ENCODE peak calls at places on chromosomes 7 and 10, in seven cellular contexts. Y, S, H, C, W, D and U are unnamed samples.

GRCh38 chr7:30914611-30915601 is 3.3 kb downstream of the AQP1 start:
- DNase-seq in Y (peak), S (peak), H (no peak), C (no peak), W (no peak), D (no peak), U (peak)

GRCh38 chr7:100398239-100398638 is 25.0 kb downstream of the PILRA start:
- DNase-seq in Y (no peak), S (no peak), H (no peak), C (no peak), W (no peak), D (no peak), U (no peak)

GRCh38 chr10:124935946-124936345 is 6.0 kb upstream of the ZRANB1 start:
- DNase-seq in Y (peak), S (no peak), H (no peak), C (no peak), W (no peak), D (no peak), U (no peak)

GRCh38 chr7:69364814-69365587 is 233.3 kb upstream of the AUTS2 start:
- DNase-seq in Y (no peak), S (no peak), H (no peak), C (no peak), W (no peak), D (no peak), U (no peak)

GRCh38 chr7:44460325-44460724 is 30.1 kb downstream of the NUDCD3 start:
- DNase-seq in Y (no peak), S (no peak), H (no peak), C (no peak), W (peak), D (no peak), U (no peak)

GRCh38 chr7:106064329-106064728 is 47.8 kb downstream of the SYPL1 start:
- DNase-seq in Y (no peak), S (no peak), H (no peak), C (no peak), W (no peak), D (no peak), U (no peak)

GRCh38 chr7:132757778-132758177 is 181.5 kb upstream of the PLXNA4 start:
- DNase-seq in Y (no peak), S (no peak), H (no peak), C (no peak), W (no peak), D (no peak), U (no peak)

GRCh38 chr7:29488977-29489376 is 74.7 kb upstream of the PRR15 start:
- DNase-seq in Y (peak), S (no peak), H (no peak), C (no peak), W (no peak), D (no peak), U (no peak)

GRCh38 chr10:31759816-31760626 is 168.6 kb downstream of the ARHGAP12 start:
- DNase-seq in Y (peak), S (peak), H (peak), C (peak), W (peak), D (peak), U (peak)

GRCh38 chr10:7340179-7340874 is 70.5 kb downstream of the SFMBT2 start:
- DNase-seq in Y (peak), S (no peak), H (no peak), C (no peak), W (no peak), D (no peak), U (no peak)

GRCh38 chr10:130128922-130129321 is 7.3 kb upstream of the GLRX3 start:
- DNase-seq in Y (no peak), S (no peak), H (no peak), C (no peak), W (no peak), D (peak), U (no peak)

GRCh38 chr7:151115121-151115835 is 29.0 kb downstream of the AGAP3 start:
- DNase-seq in Y (peak), S (no peak), H (no peak), C (no peak), W (no peak), D (peak), U (no peak)

GRCh38 chr10:100469756-100470155 is 6.9 kb downstream of the WNT8B start:
- DNase-seq in Y (no peak), S (no peak), H (no peak), C (no peak), W (no peak), D (no peak), U (no peak)

GRCh38 chr7:106372121-106372520 is 87.3 kb upstream of the NAMPT start:
- DNase-seq in Y (peak), S (no peak), H (no peak), C (no peak), W (no peak), D (no peak), U (no peak)

GRCh38 chr10:131238669-131239280 is 72.7 kb downstream of the TCERG1L start:
- DNase-seq in Y (no peak), S (no peak), H (no peak), C (no peak), W (no peak), D (no peak), U (no peak)

GRCh38 chr10:67864560-67865371 is 19.7 kb upstream of the SIRT1 start:
- DNase-seq in Y (no peak), S (no peak), H (no peak), C (no peak), W (no peak), D (no peak), U (no peak)

GRCh38 chr10:124696446-124697392 is 47.5 kb downstream of the FAM53B start:
- DNase-seq in Y (no peak), S (no peak), H (peak), C (no peak), W (peak), D (no peak), U (no peak)

GRCh38 chr7:16728811-16729210 is 24.7 kb upstream of the TSPAN13 start:
- DNase-seq in Y (no peak), S (no peak), H (no peak), C (no peak), W (no peak), D (no peak), U (no peak)

GRCh38 chr10:43294241-43294658 is 27.4 kb upstream of the RASGEF1A start:
- DNase-seq in Y (no peak), S (no peak), H (no peak), C (no peak), W (no peak), D (no peak), U (no peak)

GRCh38 chr10:50360486-50360885 is 109.2 kb upstream of the ASAH2 start:
- DNase-seq in Y (peak), S (no peak), H (no peak), C (no peak), W (no peak), D (no peak), U (no peak)

GRCh38 chr7:77258014-77258413 is 58.4 kb upstream of the FGL2 start:
- DNase-seq in Y (peak), S (no peak), H (no peak), C (no peak), W (no peak), D (no peak), U (no peak)

GRCh38 chr10:47077941-47078340 is 166.7 kb downstream of the PTPN20 start:
- DNase-seq in Y (no peak), S (no peak), H (no peak), C (no peak), W (no peak), D (no peak), U (peak)

GRCh38 chr7:152602962-152603361 is 73.0 kb downstream of the XRCC2 start:
- DNase-seq in Y (peak), S (no peak), H (no peak), C (no peak), W (no peak), D (no peak), U (no peak)

GRCh38 chr10:29328988-29329387 is 40.1 kb downstream of the LYZL1 start:
- DNase-seq in Y (peak), S (no peak), H (no peak), C (no peak), W (no peak), D (no peak), U (no peak)

GRCh38 chr10:16853201-16853600 is 36.0 kb upstream of the RSU1 start:
- DNase-seq in Y (peak), S (no peak), H (no peak), C (no peak), W (no peak), D (no peak), U (no peak)

GRCh38 chr10:1395025-1395981 is 339.1 kb downstream of the WDR37 start:
- DNase-seq in Y (no peak), S (no peak), H (no peak), C (no peak), W (no peak), D (no peak), U (peak)

GRCh38 chr10:1672001-1672781 is 65.1 kb downstream of the ADARB2 start:
- DNase-seq in Y (no peak), S (no peak), H (no peak), C (no peak), W (no peak), D (no peak), U (no peak)

GRCh38 chr10:28881483-28881882 is 204.2 kb downstream of the BAMBI start:
- DNase-seq in Y (peak), S (no peak), H (no peak), C (no peak), W (no peak), D (no peak), U (no peak)

GRCh38 chr7:69967699-69968450 is 369.6 kb downstream of the AUTS2 start:
- DNase-seq in Y (no peak), S (no peak), H (no peak), C (no peak), W (no peak), D (no peak), U (no peak)

GRCh38 chr10:10533417-10533816 is 484.3 kb upstream of the CELF2 start:
- DNase-seq in Y (peak), S (no peak), H (no peak), C (no peak), W (no peak), D (no peak), U (no peak)

GRCh38 chr7:114539575-114539974 is 125.0 kb downstream of the FOXP2 start:
- DNase-seq in Y (peak), S (no peak), H (no peak), C (no peak), W (no peak), D (peak), U (no peak)

GRCh38 chr7:152462995-152463713 is 27.4 kb upstream of the KMT2C start:
- DNase-seq in Y (peak), S (no peak), H (no peak), C (no peak), W (no peak), D (peak), U (no peak)

GRCh38 chr10:49138361-49138891 is 4.6 kb upstream of the FAM170B start:
- DNase-seq in Y (peak), S (no peak), H (no peak), C (no peak), W (no peak), D (no peak), U (no peak)

GRCh38 chr10:4538016-4538415 is 288.0 kb upstream of the AKR1E2 start:
- DNase-seq in Y (no peak), S (no peak), H (no peak), C (no peak), W (no peak), D (no peak), U (no peak)

GRCh38 chr7:23973264-23973663 is 263.2 kb downstream of the STK31 start:
- DNase-seq in Y (no peak), S (no peak), H (no peak), C (no peak), W (no peak), D (no peak), U (no peak)

DNA sequence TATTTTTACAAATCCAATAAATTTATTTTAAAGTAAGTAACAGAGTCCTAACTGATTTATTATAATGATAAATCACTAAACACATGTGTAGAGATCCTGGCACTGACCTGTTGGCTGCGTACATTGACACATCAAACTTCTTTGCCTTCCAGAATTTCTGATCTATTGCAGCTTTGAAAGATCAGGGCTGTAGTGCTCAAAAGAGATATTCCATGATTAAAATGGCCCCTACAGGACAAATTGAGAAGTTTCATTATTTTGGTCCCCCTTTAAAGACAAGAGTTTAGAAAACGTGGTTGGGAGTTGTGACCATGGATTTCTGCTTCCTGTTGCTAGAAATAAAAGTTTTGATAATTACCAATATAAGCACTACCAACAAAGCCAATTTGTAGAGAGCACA is 87.7 kb upstream of the PDK4 start:
- DNase-seq in Y (peak), S (peak), H (no peak), C (no peak), W (no peak), D (peak), U (no peak)
- TF ChIP-seq CTCF in Y (peak), S (peak), H (peak), C (peak), W (peak), D (peak), U (peak)

DNA sequence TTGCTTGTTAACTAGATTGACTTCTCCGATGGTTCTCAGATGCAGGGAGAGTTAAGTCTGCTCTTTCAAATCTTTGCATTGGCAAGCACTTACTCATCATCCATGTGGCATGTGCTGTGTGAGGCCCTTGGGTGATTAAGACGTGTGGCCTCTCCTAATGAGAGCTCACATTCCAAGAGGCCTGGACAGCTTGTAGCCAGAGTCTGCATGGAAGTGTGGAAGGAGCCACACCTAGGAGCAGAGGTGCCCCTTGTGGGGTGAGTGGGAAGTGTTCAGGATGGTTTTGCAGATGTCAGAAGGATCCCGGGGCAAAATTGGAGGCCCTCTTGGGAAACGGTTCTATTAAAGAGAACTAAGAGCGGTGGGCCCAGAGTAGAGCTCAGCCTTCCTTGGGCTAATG is 225.9 kb downstream of the PAXIP1 start:
- DNase-seq in Y (no peak), S (peak), H (no peak), C (no peak), W (no peak), D (peak), U (no peak)
- H3K4me3 ChIP-seq in Y (no peak), S (no peak), H (no peak), C (no peak), W (no peak), D (no peak), U (no peak)

DNA sequence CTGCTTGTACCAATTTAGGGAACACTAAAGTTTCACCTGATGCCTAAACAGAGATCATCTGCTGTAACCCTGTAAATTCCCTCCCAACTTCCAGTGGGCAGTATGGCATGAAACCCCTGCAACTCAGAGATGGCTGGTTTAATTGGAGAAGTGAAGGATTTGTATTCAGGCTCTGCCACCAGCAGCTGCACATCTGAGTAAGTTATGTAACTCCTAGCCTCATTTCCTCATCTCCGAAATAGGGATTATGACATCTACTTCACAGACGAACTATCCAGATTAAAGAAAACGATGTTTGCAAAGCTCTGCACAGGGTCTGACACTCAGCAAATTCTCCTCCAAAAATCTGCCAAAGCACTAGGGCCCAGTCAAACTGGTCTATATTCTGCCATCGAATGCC is 492.9 kb downstream of the KCNMA1 start:
- DNase-seq in Y (no peak), S (no peak), H (no peak), C (no peak), W (no peak), D (no peak), U (no peak)
- TF ChIP-seq CTCF in Y (no peak), S (no peak), H (no peak), C (no peak), W (no peak), D (no peak), U (no peak)

DNA sequence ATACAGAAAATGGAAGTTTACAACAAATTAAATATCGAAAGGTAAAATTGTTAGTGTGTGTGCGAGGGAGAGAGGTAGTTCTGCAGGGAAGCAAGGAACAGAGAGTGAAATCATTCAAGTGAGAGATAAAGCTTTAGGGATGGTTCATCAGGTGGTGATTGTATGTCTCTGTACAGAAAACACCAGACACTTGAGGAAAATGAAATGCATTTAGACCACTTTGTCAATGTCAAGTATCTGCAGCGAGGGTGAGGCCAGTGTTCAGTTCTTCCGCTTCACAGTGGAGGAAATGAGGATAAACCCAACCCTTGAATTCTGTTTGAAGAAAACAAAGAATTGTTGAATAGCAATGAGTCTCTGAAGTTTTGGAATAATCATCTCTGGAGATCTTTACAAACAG is 14.4 kb upstream of the ITGB1 start:
- DNase-seq in Y (no peak), S (no peak), H (no peak), C (no peak), W (no peak), D (no peak), U (no peak)
- H3K4me3 ChIP-seq in Y (no peak), S (no peak), H (no peak), C (no peak), W (no peak), D (no peak), U (no peak)

GRCh38 chr10:79387466-79387973 is 40.3 kb downstream of the PPIF start:
- DNase-seq in Y (no peak), S (no peak), H (peak), C (peak), W (no peak), D (no peak), U (peak)

GRCh38 chr10:79384773-79385391 is 37.6 kb downstream of the PPIF start:
- DNase-seq in Y (no peak), S (no peak), H (no peak), C (no peak), W (no peak), D (no peak), U (peak)

GRCh38 chr10:79386637-79387465 is 39.6 kb downstream of the PPIF start:
- DNase-seq in Y (no peak), S (no peak), H (peak), C (peak), W (no peak), D (no peak), U (peak)

GRCh38 chr10:79385392-79385795 is 38.1 kb downstream of the PPIF start:
- DNase-seq in Y (no peak), S (no peak), H (peak), C (no peak), W (no peak), D (no peak), U (peak)

DNA sequence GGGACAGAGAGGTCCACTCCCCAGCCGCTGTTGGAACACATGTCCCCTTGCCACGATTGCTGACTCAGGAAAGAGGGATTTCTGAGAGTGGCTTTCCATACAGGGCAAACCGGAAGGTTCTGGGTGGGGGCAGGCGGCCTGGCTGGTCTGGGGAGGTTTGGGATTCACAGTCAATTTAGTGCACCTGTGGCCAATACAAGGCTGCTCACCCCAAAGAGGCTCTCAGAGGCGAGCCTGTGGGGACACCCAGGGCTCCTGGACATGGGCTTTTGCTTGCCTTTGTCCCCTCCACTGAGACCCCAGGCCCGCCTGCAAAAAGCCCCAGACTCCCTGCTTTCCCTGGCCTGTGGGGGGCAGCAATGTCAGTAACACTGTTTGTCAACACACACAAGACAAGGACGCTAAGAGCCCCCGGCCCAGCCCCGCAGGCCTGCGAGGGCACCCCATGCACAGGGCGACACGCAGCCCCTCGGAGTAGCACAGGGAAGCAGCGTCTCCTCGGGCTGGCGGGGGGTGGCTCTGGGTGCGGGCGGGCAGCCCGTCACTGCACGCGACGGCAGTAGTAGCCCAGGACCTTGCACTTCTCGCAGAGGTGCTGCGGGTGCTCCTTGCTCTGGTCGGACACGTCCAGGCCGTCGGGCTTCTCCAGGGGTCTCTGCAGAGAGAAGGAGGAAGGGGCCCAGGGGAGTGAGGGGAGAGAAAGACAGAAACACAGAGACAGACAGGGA is 38.7 kb downstream of the PPIF start:
- DNase-seq in Y (no peak), S (no peak), H (peak), C (peak), W (no peak), D (peak), U (peak)
- TF ChIP-seq CTCF in Y (no peak), S (no peak), H (no peak), C (no peak), W (no peak), D (peak), U (no peak)

DNA sequence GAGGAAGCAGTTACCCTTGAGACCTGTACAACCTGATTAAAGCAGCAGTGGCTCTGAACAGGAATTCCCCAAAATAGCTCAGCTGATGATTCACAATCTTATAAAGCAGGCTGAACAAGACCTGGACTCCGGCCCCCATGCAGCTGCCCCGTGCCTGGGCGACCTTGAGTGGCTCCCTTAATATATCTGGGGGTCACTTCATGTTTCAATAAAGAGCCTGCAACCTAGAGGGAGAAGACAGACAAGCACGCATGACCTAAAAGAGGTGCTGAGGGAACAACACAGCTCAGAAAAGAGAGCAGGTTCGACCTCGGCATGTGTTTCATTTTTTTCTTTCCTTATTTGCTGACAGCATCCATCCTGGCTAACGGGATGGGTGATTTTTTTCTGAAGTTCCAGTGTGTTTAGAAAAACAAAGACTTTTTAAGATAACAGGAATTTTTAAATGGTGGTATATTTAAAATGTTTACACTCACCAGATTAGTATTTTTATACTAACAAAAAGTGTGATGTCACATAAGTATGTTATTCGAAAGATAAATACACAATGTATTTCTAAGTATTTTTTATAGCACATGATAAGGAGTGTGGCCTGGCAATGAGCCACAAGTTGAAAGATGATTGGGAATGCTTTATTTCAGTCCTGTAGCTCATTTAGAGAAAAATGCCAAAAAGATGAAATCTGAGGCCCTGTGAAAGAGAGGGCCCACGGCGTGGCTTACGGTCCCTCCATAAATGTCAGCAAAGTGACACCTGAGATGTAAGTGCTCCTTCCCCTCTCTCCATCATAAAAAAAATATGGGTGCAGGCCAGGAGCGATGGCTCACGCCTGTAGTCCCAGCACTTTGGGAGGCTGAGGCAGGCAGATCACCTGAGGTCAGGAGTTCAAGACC is 161.3 kb downstream of the SLIT1 start:
- DNase-seq in Y (peak), S (no peak), H (no peak), C (no peak), W (peak), D (no peak), U (no peak)
- H3K4me3 ChIP-seq in Y (peak), S (no peak), H (no peak), C (no peak), W (no peak), D (no peak), U (peak)